ENCODE peak calls at places on chromosomes 12 and 14, in six cellular contexts. O is amniotic stem cell, A is activated gamma-delta T cell treated with Interleukin-2 at 50 U/mL for 16 hours, Q is DND-41, D is NCI-H1092 treated with DMSO at 0.1 percent for 48 hours, J is NCI-H2081. E is an unnamed sample.
A peak's percentile ranks its signal among the peaks of the same experiment; 100 is the strongest.

GRCh38 chr12:107126688-107127481 is 33.5 kb upstream of the CRY1 start:
- DNase-seq in Q (no peak), J (peak; percentile 82), D (peak; percentile 56), O (peak; percentile 58), A (no peak), E (no peak)

GRCh38 chr12:64691793-64692583 is 67.2 kb downstream of the GNS start:
- DNase-seq in O (no peak), Q (no peak), J (no peak), D (peak; percentile 69), A (no peak), E (no peak)

GRCh38 chr14:65312859-65313258 is 99.7 kb upstream of the FUT8 start:
- DNase-seq in A (no peak), Q (no peak), D (no peak), O (no peak), J (no peak), E (no peak)

GRCh38 chr14:75372260-75372659 is 55.6 kb upstream of the JDP2 start:
- DNase-seq in J (no peak), A (no peak), Q (no peak), O (no peak), D (no peak), E (no peak)

GRCh38 chr12:101230547-101230946 is 20.5 kb upstream of the SLC5A8 start:
- DNase-seq in A (no peak), D (no peak), J (no peak), Q (no peak), O (peak; percentile 63), E (no peak)

GRCh38 chr14:22521449-22522239 is 67.4 kb downstream of the DAD1 start:
- DNase-seq in Q (no peak), J (no peak), D (no peak), A (no peak), O (no peak), E (no peak)

GRCh38 chr12:105317453-105317852 is 13.0 kb upstream of the C12orf75 start:
- DNase-seq in A (no peak), J (no peak), O (no peak), Q (no peak), D (no peak), E (no peak)

GRCh38 chr12:48925218-48925871 is at the start of gene FKBP11:
- DNase-seq in O (no peak), D (no peak), A (peak; percentile 80), J (peak; percentile 12), Q (peak; percentile 73), E (peak; percentile 85)

GRCh38 chr14:100117026-100117425 is 42.4 kb downstream of the DEGS2 start:
- DNase-seq in A (no peak), Q (no peak), J (no peak), D (no peak), O (no peak), E (no peak)

GRCh38 chr14:52080817-52081755 is 12.2 kb upstream of the NID2 start:
- DNase-seq in D (peak; percentile 61), O (peak; percentile 58), J (no peak), A (no peak), Q (no peak), E (no peak)

GRCh38 chr12:124456652-124457152 is 110.7 kb downstream of the NCOR2 start:
- DNase-seq in O (no peak), Q (no peak), D (no peak), J (no peak), A (peak; percentile 53), E (peak; percentile 84)

GRCh38 chr14:49485290-49485689 is 100.9 kb downstream of the RPS29 start:
- DNase-seq in Q (no peak), D (no peak), J (no peak), A (no peak), O (no peak), E (no peak)

GRCh38 chr12:104504151-104504550 is 47.4 kb downstream of the CHST11 start:
- DNase-seq in D (no peak), Q (no peak), A (no peak), J (no peak), O (no peak), E (no peak)

GRCh38 chr14:99519347-99519881 is 38.2 kb downstream of the CCNK start:
- DNase-seq in D (no peak), O (no peak), Q (no peak), J (no peak), A (no peak), E (no peak)

GRCh38 chr14:95906591-95906990 is 30.0 kb downstream of the TUNAR start:
- DNase-seq in D (no peak), Q (no peak), J (no peak), A (no peak), O (no peak), E (no peak)

GRCh38 chr14:54650331-54651017 is 83.5 kb downstream of the SAMD4A start:
- DNase-seq in O (no peak), A (no peak), J (no peak), D (no peak), Q (no peak), E (no peak)

GRCh38 chr14:24542346-24542936 is 33.6 kb downstream of the CTSG start:
- DNase-seq in J (no peak), Q (no peak), A (no peak), D (no peak), O (no peak), E (no peak)

GRCh38 chr12:6866163-6866919 is 990 bp upstream of the TPI1 start:
- DNase-seq in Q (no peak), A (no peak), O (no peak), D (no peak), J (no peak), E (no peak)

GRCh38 chr14:88990856-88991255 is 166.4 kb downstream of the TTC8 start:
- DNase-seq in Q (no peak), D (no peak), A (no peak), O (no peak), J (no peak), E (no peak)

GRCh38 chr14:103527408-103528157 is 1.4 kb upstream of the TRMT61A start:
- DNase-seq in O (no peak), Q (no peak), A (no peak), D (no peak), J (no peak), E (peak; percentile 81)

GRCh38 chr14:50116221-50116956 is at the start of gene VCPKMT:
- DNase-seq in D (peak; percentile 96), A (peak; percentile 95), J (peak; percentile 96), O (peak; percentile 85), Q (peak; percentile 96), E (peak; percentile 96)

GRCh38 chr14:99199854-99200653 is 71.9 kb downstream of the BCL11B start:
- DNase-seq in J (no peak), A (no peak), O (no peak), Q (no peak), D (no peak), E (no peak)

GRCh38 chr14:34012978-34013713 is 62.3 kb upstream of the EGLN3 start:
- DNase-seq in D (no peak), Q (no peak), A (no peak), O (no peak), J (no peak), E (peak; percentile 39)

GRCh38 chr14:85531594-85532391 is 1.8 kb downstream of the FLRT2 start:
- DNase-seq in J (no peak), D (no peak), Q (no peak), O (peak; percentile 65), A (no peak), E (no peak)

GRCh38 chr14:104114421-104115130 is 23.8 kb upstream of the KIF26A start:
- DNase-seq in O (no peak), D (no peak), A (no peak), Q (no peak), J (no peak), E (no peak)

GRCh38 chr14:89615421-89615820 is 198.4 kb upstream of the FOXN3 start:
- DNase-seq in Q (no peak), O (no peak), A (no peak), J (no peak), D (no peak), E (no peak)

GRCh38 chr12:131134523-131135310 is 181.0 kb downstream of the ADGRD1 start:
- DNase-seq in Q (no peak), D (no peak), A (no peak), J (no peak), O (no peak), E (no peak)

GRCh38 chr14:56754966-56755365 is 55.3 kb downstream of the OTX2 start:
- DNase-seq in A (no peak), Q (no peak), D (peak; percentile 11), J (peak; percentile 58), O (no peak), E (no peak)

GRCh38 chr14:98634043-98634820 is 637.8 kb downstream of the BCL11B start:
- DNase-seq in Q (no peak), O (no peak), A (no peak), D (peak; percentile 57), J (no peak), E (no peak)

GRCh38 chr14:53947452-53948180 is 9.0 kb downstream of the BMP4 start:
- DNase-seq in Q (no peak), O (no peak), A (no peak), J (no peak), D (no peak), E (no peak)

GRCh38 chr12:132710062-132710421 is 600 bp upstream of the PGAM5 start:
- DNase-seq in D (peak; percentile 22), O (no peak), A (no peak), J (no peak), Q (no peak), E (peak; percentile 33)

GRCh38 chr12:99267038-99267437 is 380.5 kb upstream of the GARIN6 start:
- DNase-seq in O (no peak), J (no peak), Q (no peak), A (no peak), D (no peak), E (no peak)

GRCh38 chr14:64734990-64735389 is 30.8 kb downstream of the PLEKHG3 start:
- DNase-seq in D (peak; percentile 55), O (no peak), A (no peak), Q (no peak), J (no peak), E (no peak)

GRCh38 chr12:57694459-57695019 is 607 bp downstream of the OS9 start:
- DNase-seq in A (peak; percentile 14), J (peak; percentile 56), Q (peak; percentile 34), O (no peak), D (peak; percentile 3), E (peak; percentile 10)

GRCh38 chr14:105602799-105603763 is 76.7 kb downstream of the TMEM121 start:
- DNase-seq in Q (no peak), D (no peak), A (no peak), O (no peak), J (no peak), E (no peak)

GRCh38 chr12:82069931-82070514 is 288.2 kb downstream of the CCDC59 start:
- DNase-seq in D (no peak), Q (no peak), A (no peak), O (no peak), J (no peak), E (no peak)

GRCh38 chr12:124392991-124393790 is 98.3 kb downstream of the RFLNA start:
- DNase-seq in D (peak; percentile 64), J (peak; percentile 75), O (no peak), A (no peak), Q (no peak), E (no peak)

GRCh38 chr14:95523051-95523817 is 6.8 kb upstream of the SYNE3 start:
- DNase-seq in D (no peak), J (no peak), O (no peak), Q (peak; percentile 49), A (no peak), E (no peak)